ENCODE peak calls at places on chromosomes 2 and 18, in nine cellular contexts. P is lower lobe of right lung; M is Calu3; Y is NCI-H774; D is left kidney; N is NCI-H187; B is H54; Q is activated effector memory CD4-positive, alpha-beta T cell treated with Interleukin-2 at 50 U/mL for 16 hours; Z is cardiac muscle cell. V is an unnamed sample.

GRCh38 chr2:9952856-9953503 is 1.5 kb downstream of the GRHL1 start:
- DNase-seq in M (no peak), Z (no peak), B (no peak), Q (no peak), N (no peak), Y (no peak), D (no peak), P (no peak), V (no peak)

GRCh38 chr2:36633470-36634092 is 35.6 kb upstream of the FEZ2 start:
- DNase-seq in D (no peak), Z (no peak), Q (no peak), B (no peak), Y (no peak), N (no peak), M (no peak), P (no peak), V (no peak)

GRCh38 chr2:206263959-206264603 is 10.4 kb upstream of the ZDBF2 start:
- DNase-seq in Z (no peak), N (no peak), Q (no peak), Y (no peak), P (no peak), M (no peak), D (no peak), B (no peak), V (no peak)

GRCh38 chr2:218072002-218072401 is 2.9 kb downstream of the RUFY4 start:
- DNase-seq in N (no peak), B (no peak), Q (no peak), Z (no peak), D (no peak), M (no peak), P (no peak), Y (no peak), V (no peak)

GRCh38 chr2:124836415-124836814 is 811.3 kb downstream of the CNTNAP5 start:
- DNase-seq in B (no peak), D (no peak), Q (no peak), Y (no peak), M (no peak), P (no peak), Z (no peak), N (no peak), V (no peak)

GRCh38 chr18:32280911-32281310 is 91.1 kb downstream of the MEP1B start:
- DNase-seq in P (no peak), Y (no peak), B (no peak), Q (no peak), Z (no peak), D (no peak), M (no peak), N (no peak), V (no peak)

GRCh38 chr2:241315879-241316700 is at the start of gene SEPTIN2:
- DNase-seq in Z (no peak), P (peak), N (peak), M (peak), D (peak), Q (no peak), B (peak), Y (peak), V (no peak)

GRCh38 chr2:191195021-191195420 is 44.2 kb upstream of the STAT4 start:
- DNase-seq in Y (no peak), Q (no peak), D (no peak), P (no peak), N (no peak), M (no peak), B (no peak), Z (no peak), V (no peak)

GRCh38 chr2:246489-247145 is 17.2 kb downstream of the SH3YL1 start:
- DNase-seq in B (no peak), Z (peak), M (peak), Q (no peak), D (peak), P (no peak), N (no peak), Y (peak), V (peak)

GRCh38 chr2:108632748-108633147 is 86.5 kb upstream of the RANBP2 start:
- DNase-seq in D (no peak), P (no peak), Y (peak), M (no peak), Z (no peak), Q (no peak), B (no peak), N (no peak), V (no peak)

GRCh38 chr2:10041711-10042110 is 1.6 kb upstream of the KLF11 start:
- DNase-seq in M (no peak), B (no peak), Q (no peak), Y (no peak), P (peak), Z (no peak), D (no peak), N (no peak), V (no peak)

GRCh38 chr2:120221616-120222015 is 1.6 kb downstream of the TMEM185B start:
- DNase-seq in Q (no peak), B (no peak), Y (no peak), Z (no peak), M (no peak), N (no peak), D (no peak), P (no peak), V (no peak)

GRCh38 chr2:217065695-217066405 is 206.0 kb upstream of the TNP1 start:
- DNase-seq in Y (no peak), Z (no peak), M (no peak), Q (no peak), B (no peak), D (no peak), P (no peak), N (no peak), V (peak)

GRCh38 chr2:236663671-236664101 is 94.1 kb downstream of the ACKR3 start:
- DNase-seq in D (no peak), B (no peak), M (no peak), Y (no peak), N (no peak), Q (no peak), P (no peak), Z (no peak), V (peak)

GRCh38 chr2:47050762-47051161 is 104.3 kb downstream of the STPG4 start:
- DNase-seq in M (no peak), P (no peak), N (no peak), Z (no peak), Q (no peak), Y (no peak), B (no peak), D (no peak), V (no peak)

GRCh38 chr18:1526996-1527395 is 622.3 kb downstream of the ADCYAP1 start:
- DNase-seq in M (no peak), Z (no peak), Q (no peak), B (no peak), D (no peak), Y (no peak), P (no peak), N (no peak), V (no peak)

GRCh38 chr18:37424507-37424906 is 141.1 kb downstream of the CELF4 start:
- DNase-seq in N (no peak), M (no peak), Q (no peak), Y (no peak), P (no peak), D (no peak), B (no peak), Z (no peak), V (no peak)

GRCh38 chr2:43284967-43285366 is 58.6 kb upstream of the ZFP36L2 start:
- DNase-seq in P (no peak), Q (no peak), Z (no peak), M (no peak), Y (no peak), B (no peak), N (no peak), D (no peak), V (no peak)

GRCh38 chr2:160576054-160576499 is 82.5 kb upstream of the RBMS1 start:
- DNase-seq in Z (no peak), B (no peak), M (no peak), N (no peak), P (no peak), Q (no peak), D (no peak), Y (no peak), V (no peak)

GRCh38 chr2:118052474-118052873 is 35.8 kb upstream of the INSIG2 start:
- DNase-seq in Y (no peak), M (no peak), N (no peak), D (no peak), P (no peak), Z (no peak), B (no peak), Q (no peak), V (no peak)

GRCh38 chr2:108575132-108575966 is 41.1 kb downstream of the LIMS1 start:
- DNase-seq in D (peak), Y (no peak), N (no peak), M (no peak), Q (no peak), B (peak), P (no peak), Z (no peak), V (peak)

GRCh38 chr2:39411186-39411944 is 25.7 kb downstream of the MAP4K3 start:
- DNase-seq in Z (no peak), B (peak), P (no peak), Y (no peak), Q (no peak), D (no peak), M (peak), N (no peak), V (peak)

GRCh38 chr18:61841709-61842108 is 51.1 kb downstream of the RNF152 start:
- DNase-seq in D (no peak), Y (no peak), Q (no peak), N (peak), P (no peak), B (no peak), M (no peak), Z (no peak), V (no peak)

GRCh38 chr2:70901235-70902066 is 34.2 kb upstream of the ATP6V1B1 start:
- DNase-seq in Z (no peak), B (peak), N (no peak), P (no peak), D (peak), M (no peak), Q (no peak), Y (no peak), V (peak)

GRCh38 chr2:47867205-47867604 is 39.1 kb downstream of the FBXO11 start:
- DNase-seq in Q (no peak), D (peak), N (no peak), Y (peak), M (peak), P (no peak), Z (peak), B (peak), V (peak)

GRCh38 chr2:39736593-39736992 is 42.5 kb downstream of the THUMPD2 start:
- DNase-seq in Y (no peak), Q (no peak), Z (no peak), B (no peak), P (no peak), M (no peak), N (no peak), D (no peak), V (peak)

GRCh38 chr2:58562281-58562680 is 321.2 kb upstream of the FANCL start:
- DNase-seq in N (no peak), D (peak), Z (no peak), P (no peak), Q (no peak), B (no peak), M (no peak), Y (no peak), V (no peak)

V was measured in AG08396.